ENCODE peak calls at places on chromosome 2, in seven cellular contexts. K, W, J, H, R, M and Y are unnamed samples.

GRCh38 chr2:231917280-231918088 is 8.7 kb downstream of the NPPC start:
- DNase-seq in K (no peak), W (peak), J (peak), H (no peak), R (no peak), M (no peak), Y (no peak)

GRCh38 chr2:23690421-23691105 is 236.4 kb downstream of the ATAD2B start:
- DNase-seq in K (peak), W (no peak), J (no peak), H (no peak), R (no peak), M (no peak), Y (no peak)

GRCh38 chr2:177478029-177478428 is 85.5 kb downstream of the AGPS start:
- DNase-seq in K (no peak), W (no peak), J (no peak), H (no peak), R (no peak), M (no peak), Y (peak)

GRCh38 chr2:207734264-207734635 is 22.8 kb downstream of the CCNYL1 start:
- DNase-seq in K (no peak), W (no peak), J (no peak), H (no peak), R (no peak), M (no peak), Y (peak)

GRCh38 chr2:237011196-237011595 is 74.5 kb upstream of the COPS8 start:
- DNase-seq in K (no peak), W (no peak), J (no peak), H (no peak), R (no peak), M (no peak), Y (no peak)

GRCh38 chr2:170493698-170494097 is 221.4 kb upstream of the SP5 start:
- DNase-seq in K (no peak), W (no peak), J (no peak), H (no peak), R (no peak), M (no peak), Y (peak)

GRCh38 chr2:27844821-27845255 is 45.3 kb downstream of the RBKS start:
- DNase-seq in K (no peak), W (no peak), J (no peak), H (no peak), R (peak), M (no peak), Y (no peak)

GRCh38 chr2:207467716-207468347 is 61.9 kb upstream of the CREB1 start:
- DNase-seq in K (no peak), W (no peak), J (no peak), H (no peak), R (peak), M (no peak), Y (peak)

GRCh38 chr2:177721815-177722552 is 329.4 kb downstream of the AGPS start:
- DNase-seq in K (no peak), W (no peak), J (no peak), H (no peak), R (no peak), M (no peak), Y (no peak)

GRCh38 chr2:205372141-205372540 is 310.2 kb upstream of the NRP2 start:
- DNase-seq in K (no peak), W (no peak), J (no peak), H (no peak), R (no peak), M (no peak), Y (peak)

GRCh38 chr2:57907411-57907810 is 139.2 kb upstream of the VRK2 start:
- DNase-seq in K (no peak), W (no peak), J (no peak), H (no peak), R (no peak), M (no peak), Y (no peak)

GRCh38 chr2:47360937-47361336 is 42.0 kb upstream of the MSH2 start:
- DNase-seq in K (no peak), W (no peak), J (no peak), H (no peak), R (peak), M (peak), Y (peak)

GRCh38 chr2:241981076-241981700 is 111.7 kb downstream of the RTP5 start:
- DNase-seq in K (peak), W (no peak), J (no peak), H (no peak), R (no peak), M (no peak), Y (no peak)

GRCh38 chr2:232315049-232315922 is 63.3 kb upstream of the ALPP start:
- DNase-seq in K (no peak), W (peak), J (no peak), H (peak), R (peak), M (no peak), Y (peak)

GRCh38 chr2:204110250-204111183 is 174.0 kb downstream of the ICOS start:
- DNase-seq in K (no peak), W (no peak), J (no peak), H (no peak), R (no peak), M (no peak), Y (peak)

GRCh38 chr2:143171817-143172216 is 42.6 kb downstream of the ARHGAP15 start:
- DNase-seq in K (no peak), W (no peak), J (no peak), H (no peak), R (no peak), M (no peak), Y (no peak)

GRCh38 chr2:68769586-68770270 is 35.1 kb downstream of the ARHGAP25 start:
- DNase-seq in K (no peak), W (no peak), J (no peak), H (no peak), R (peak), M (no peak), Y (no peak)

GRCh38 chr2:29066271-29066860 is 8.0 kb downstream of the PCARE start:
- DNase-seq in K (no peak), W (no peak), J (no peak), H (peak), R (peak), M (no peak), Y (peak)

GRCh38 chr2:128560718-128561117 is 242.1 kb upstream of the HS6ST1 start:
- DNase-seq in K (no peak), W (no peak), J (no peak), H (no peak), R (no peak), M (no peak), Y (no peak)

GRCh38 chr2:217785544-217786045 is 217.2 kb downstream of the TNS1 start:
- DNase-seq in K (no peak), W (peak), J (no peak), H (peak), R (peak), M (peak), Y (peak)

GRCh38 chr2:164109006-164109405 is 373.2 kb upstream of the FIGN start:
- DNase-seq in K (peak), W (no peak), J (no peak), H (no peak), R (no peak), M (no peak), Y (no peak)

GRCh38 chr2:118808429-118808809 is 39.0 kb downstream of the EN1 start:
- DNase-seq in K (peak), W (no peak), J (no peak), H (no peak), R (no peak), M (no peak), Y (no peak)

GRCh38 chr2:131659168-131659572 is 131.5 kb downstream of the CCDC74A start:
- DNase-seq in K (no peak), W (no peak), J (no peak), H (no peak), R (no peak), M (no peak), Y (no peak)

GRCh38 chr2:10469955-10470568 is 21.9 kb upstream of the ODC1 start:
- DNase-seq in K (no peak), W (no peak), J (no peak), H (no peak), R (no peak), M (no peak), Y (no peak)

GRCh38 chr2:39091535-39091934 is 29.3 kb downstream of the SOS1 start:
- DNase-seq in K (no peak), W (no peak), J (no peak), H (no peak), R (no peak), M (no peak), Y (no peak)

GRCh38 chr2:5842326-5842725 is 150.1 kb downstream of the SOX11 start:
- DNase-seq in K (peak), W (no peak), J (no peak), H (no peak), R (no peak), M (no peak), Y (no peak)

GRCh38 chr2:33126552-33126951 is 179.8 kb downstream of the LTBP1 start:
- DNase-seq in K (no peak), W (no peak), J (no peak), H (no peak), R (no peak), M (no peak), Y (no peak)

GRCh38 chr2:197760293-197760657 is 24.8 kb downstream of the BOLL start:
- DNase-seq in K (peak), W (peak), J (no peak), H (no peak), R (no peak), M (no peak), Y (no peak)

GRCh38 chr2:27353762-27354596 is 2.6 kb downstream of the GTF3C2 start:
- DNase-seq in K (no peak), W (no peak), J (no peak), H (no peak), R (no peak), M (no peak), Y (peak)

GRCh38 chr2:20382965-20383800 is 32.5 kb upstream of the PUM2 start:
- DNase-seq in K (no peak), W (no peak), J (no peak), H (no peak), R (peak), M (no peak), Y (peak)

GRCh38 chr2:176158306-176158643 is 1.2 kb downstream of the HOXD3 start:
- DNase-seq in K (no peak), W (no peak), J (no peak), H (no peak), R (no peak), M (no peak), Y (no peak)

GRCh38 chr2:45300026-45300750 is 290.9 kb upstream of the SIX2 start:
- DNase-seq in K (no peak), W (no peak), J (no peak), H (no peak), R (no peak), M (no peak), Y (no peak)

GRCh38 chr2:127188797-127189196 is 31.3 kb downstream of the CYP27C1 start:
- DNase-seq in K (no peak), W (no peak), J (no peak), H (no peak), R (no peak), M (no peak), Y (no peak)

GRCh38 chr2:181419124-181419855 is 37.9 kb upstream of the ITGA4 start:
- DNase-seq in K (no peak), W (no peak), J (no peak), H (no peak), R (no peak), M (no peak), Y (no peak)

GRCh38 chr2:9644603-9645002 is 13.8 kb upstream of the YWHAQ start:
- DNase-seq in K (no peak), W (no peak), J (no peak), H (no peak), R (peak), M (no peak), Y (no peak)

GRCh38 chr2:135212757-135213156 is 160.7 kb downstream of the RAB3GAP1 start:
- DNase-seq in K (no peak), W (no peak), J (no peak), H (no peak), R (no peak), M (no peak), Y (no peak)

GRCh38 chr2:86566158-86566827 is 3.0 kb upstream of the CHMP3 start:
- DNase-seq in K (no peak), W (no peak), J (peak), H (no peak), R (no peak), M (no peak), Y (no peak)

GRCh38 chr2:86562891-86563649 is at the start of gene CHMP3:
- DNase-seq in K (peak), W (peak), J (peak), H (peak), R (peak), M (peak), Y (peak)

GRCh38 chr2:86562485-86562890 is 755 bp downstream of the CHMP3 start:
- DNase-seq in K (no peak), W (no peak), J (no peak), H (no peak), R (peak), M (no peak), Y (peak)

GRCh38 chr2:86566828-86567205 is 3.6 kb upstream of the CHMP3 start:
- DNase-seq in K (no peak), W (no peak), J (no peak), H (no peak), R (no peak), M (no peak), Y (no peak)

DNA sequence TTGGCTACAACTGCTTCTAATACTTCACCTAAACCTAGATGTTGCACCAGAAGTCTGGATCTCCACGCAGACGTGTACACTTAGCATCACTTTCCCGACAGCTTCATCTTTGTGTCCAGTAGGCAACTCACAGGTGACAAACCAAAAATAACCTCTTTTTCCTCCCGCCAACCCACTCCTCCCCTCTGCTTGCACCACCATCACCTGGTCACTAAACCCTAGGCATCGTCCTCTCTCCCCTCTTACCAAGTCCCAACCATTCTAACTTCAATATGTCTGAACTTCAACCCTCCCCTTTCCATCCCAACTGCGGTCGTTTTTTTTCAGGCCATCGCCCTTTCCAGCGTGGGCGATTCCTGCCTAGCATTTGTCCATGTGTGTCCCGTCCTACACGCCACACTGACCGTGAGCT is 413 bp upstream of the CHMP3 start:
- DNase-seq in K (no peak), W (no peak), J (no peak), H (no peak), R (no peak), M (no peak), Y (no peak)
- TF ChIP-seq CTCF in K (no peak), W (no peak), J (no peak), H (no peak), R (no peak), M (no peak), Y (no peak)

GRCh38 chr2:240254337-240255164 is 114.1 kb upstream of the OTOS start:
- DNase-seq in K (no peak), W (peak), J (no peak), H (no peak), R (no peak), M (no peak), Y (no peak)

GRCh38 chr2:240255165-240255491 is 114.7 kb upstream of the OTOS start:
- DNase-seq in K (no peak), W (peak), J (no peak), H (no peak), R (no peak), M (no peak), Y (no peak)

GRCh38 chr2:240257940-240258580 is 117.6 kb upstream of the OTOS start:
- DNase-seq in K (peak), W (peak), J (no peak), H (no peak), R (no peak), M (no peak), Y (no peak)

GRCh38 chr2:240256704-240257637 is 116.5 kb upstream of the OTOS start:
- DNase-seq in K (peak), W (peak), J (no peak), H (no peak), R (no peak), M (no peak), Y (no peak)

GRCh38 chr2:240255811-240256703 is 115.6 kb upstream of the OTOS start:
- DNase-seq in K (peak), W (peak), J (no peak), H (no peak), R (peak), M (no peak), Y (no peak)
- H3K27ac ChIP-seq in K (peak), W (peak), J (no peak), H (no peak), R (peak), M (peak), Y (no peak)

GRCh38 chr2:110157153-110157793 is 41.7 kb upstream of the MALL start:
- DNase-seq in K (no peak), W (no peak), J (no peak), H (no peak), R (peak), M (peak), Y (peak)
- TF ChIP-seq CTCF in K (peak), W (peak), J (peak), H (peak), R (peak), M (peak), Y (peak)

DNA sequence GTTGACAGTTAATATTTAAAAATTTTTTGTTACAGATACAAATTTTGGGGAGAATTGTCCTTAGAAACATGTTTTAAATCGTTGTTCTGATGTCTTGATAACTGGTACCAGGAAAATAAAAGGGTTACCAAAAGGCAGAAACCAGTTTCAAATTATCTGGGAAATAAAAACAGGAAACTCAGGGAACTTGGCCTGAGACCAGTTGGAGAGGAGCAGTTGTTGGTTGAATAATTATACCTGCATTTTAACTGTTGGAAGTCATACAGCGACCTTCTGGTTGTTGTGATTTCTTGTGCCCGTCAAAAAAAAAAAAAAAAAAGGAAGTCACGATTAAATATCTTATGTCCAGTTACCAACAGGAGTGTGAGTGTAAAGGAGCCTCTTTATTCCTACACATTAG is 51.8 kb downstream of the CRIM1 start:
- DNase-seq in K (no peak), W (no peak), J (no peak), H (no peak), R (no peak), M (no peak), Y (no peak)
- H3K27ac ChIP-seq in K (no peak), W (no peak), J (no peak), H (peak), R (peak), M (peak), Y (peak)